ENCODE peak calls at places on chromosomes 6 and 20, in four cellular contexts. P, F, V and U are unnamed samples.

GRCh38 chr20:47748851-47749250 is 36.4 kb downstream of the SULF2 start:
- DNase-seq in P (no peak), V (no peak), F (no peak), U (no peak)

GRCh38 chr6:157763129-157763893 is 59.7 kb upstream of the SNX9 start:
- DNase-seq in F (no peak), P (peak), V (no peak), U (peak)

GRCh38 chr6:81750660-81751387 is 1.7 kb downstream of the TENT5A start:
- DNase-seq in F (no peak), P (no peak), V (no peak), U (no peak)

GRCh38 chr6:16674666-16675392 is 86.4 kb downstream of the ATXN1 start:
- DNase-seq in F (no peak), V (no peak), P (peak), U (no peak)

GRCh38 chr6:56932891-56933473 is 21.9 kb upstream of the BEND6 start:
- DNase-seq in V (no peak), F (no peak), P (no peak), U (no peak)

GRCh38 chr6:130643361-130643760 is 183.8 kb upstream of the SMLR1 start:
- DNase-seq in V (no peak), F (no peak), P (no peak), U (no peak)

GRCh38 chr20:43916875-43917371 is 2.3 kb downstream of the TOX2 start:
- DNase-seq in V (no peak), F (no peak), P (no peak), U (no peak)

GRCh38 chr20:3223937-3224680 is 14.8 kb downstream of the ITPA start:
- DNase-seq in V (no peak), P (no peak), F (peak), U (no peak)

GRCh38 chr20:37202267-37202943 is 23.1 kb upstream of the MROH8 start:
- DNase-seq in P (peak), V (no peak), F (no peak), U (peak)